ENCODE peak calls at places on chromosomes 7 and 10, in five cellular contexts. I, Y, U, V and C are unnamed samples.

GRCh38 chr7:155840262-155840885 is 28.1 kb upstream of the SHH start:
- DNase-seq in Y (peak; percentile 64), I (no peak), U (no peak), V (no peak), C (no peak)

GRCh38 chr7:45484094-45484493 is 90.1 kb upstream of the ADCY1 start:
- DNase-seq in Y (no peak), V (no peak), U (no peak), I (peak; percentile 59), C (no peak)

GRCh38 chr10:51895209-51895608 is 195.8 kb upstream of the CSTF2T start:
- DNase-seq in I (no peak), U (peak; percentile 38), Y (peak; percentile 91), V (no peak), C (peak; percentile 60)

GRCh38 chr7:32091608-32092210 is 21.5 kb upstream of the PDE1C start:
- DNase-seq in U (no peak), V (no peak), Y (no peak), I (no peak), C (no peak)

GRCh38 chr7:143295870-143296269 is 7.7 kb downstream of the CASP2 start:
- DNase-seq in I (no peak), Y (no peak), U (no peak), V (no peak), C (no peak)

GRCh38 chr10:94299417-94299816 is 63.3 kb downstream of the NOC3L start:
- DNase-seq in V (no peak), Y (no peak), U (no peak), I (no peak), C (no peak)

GRCh38 chr7:116315293-116315692 is 105.0 kb downstream of the TES start:
- DNase-seq in I (no peak), Y (no peak), V (peak; percentile 21), U (no peak), C (no peak)

GRCh38 chr10:86362566-86363183 is 3.9 kb downstream of the GRID1 start:
- DNase-seq in U (no peak), V (no peak), I (no peak), Y (peak; percentile 76), C (peak; percentile 37)

GRCh38 chr7:44268671-44269070 is 56.7 kb downstream of the CAMK2B start:
- DNase-seq in V (no peak), U (no peak), I (no peak), Y (no peak), C (no peak)

GRCh38 chr10:18618995-18619394 is 32.4 kb downstream of the NSUN6 start:
- DNase-seq in Y (no peak), V (peak; percentile 62), I (no peak), U (peak; percentile 67), C (no peak)

GRCh38 chr10:94287331-94287730 is 75.4 kb downstream of the NOC3L start:
- DNase-seq in V (no peak), Y (no peak), U (no peak), I (no peak), C (no peak)

GRCh38 chr10:34739915-34740314 is 75.2 kb downstream of the PARD3 start:
- DNase-seq in V (peak; percentile 36), U (peak; percentile 35), I (peak; percentile 91), Y (no peak), C (peak; percentile 49)